ENCODE peak calls at places on chromosomes 1 and 21, in six cellular contexts. K is iris pigment epithelial cell; L is T follicular helper cell; T is stimulated activated CD8-positive, alpha-beta memory T cell treated with anti-CD3 and anti-CD28 coated beads, Interleukin-4, amount 100 ng/mL, for 24 hours; W is stomach; R is AG09319. O is an unnamed sample.

GRCh38 chr1:5951846-5952410 is 40.3 kb downstream of the NPHP4 start:
- DNase-seq in K (no peak), L (no peak), T (no peak), W (no peak), R (no peak), O (no peak)

GRCh38 chr1:149995927-149996326 is 14.6 kb downstream of the OTUD7B start:
- DNase-seq in K (peak; percentile 80), L (no peak), T (no peak), W (no peak), R (no peak), O (no peak)

GRCh38 chr1:7500381-7501258 is 270.5 kb upstream of the VAMP3 start:
- DNase-seq in K (no peak), L (no peak), T (no peak), W (no peak), R (no peak), O (no peak)

GRCh38 chr21:27164208-27165172 is 197.6 kb upstream of the ADAMTS5 start:
- DNase-seq in K (no peak), L (no peak), T (no peak), W (no peak), R (no peak), O (no peak)

GRCh38 chr1:239912471-239912870 is 179.2 kb upstream of the FMN2 start:
- DNase-seq in K (peak; percentile 16), L (no peak), T (no peak), W (no peak), R (no peak), O (no peak)

GRCh38 chr1:192632641-192633532 is 3.1 kb upstream of the RGS13 start:
- DNase-seq in K (no peak), L (no peak), T (no peak), W (no peak), R (no peak), O (no peak)

GRCh38 chr1:186722711-186723309 is 42.6 kb upstream of the PTGS2 start:
- DNase-seq in K (peak; percentile 53), L (no peak), T (no peak), W (no peak), R (peak; percentile 14), O (peak; percentile 11)

GRCh38 chr1:8238141-8239038 is 79.5 kb upstream of the SLC45A1 start:
- DNase-seq in K (peak; percentile 97), L (no peak), T (no peak), W (no peak), R (no peak), O (peak; percentile 78)

GRCh38 chr1:56200446-56200845 is 378.9 kb downstream of the PLPP3 start:
- DNase-seq in K (no peak), L (no peak), T (no peak), W (no peak), R (peak; percentile 52), O (no peak)

GRCh38 chr1:58249729-58250586 is 296.6 kb downstream of the OMA1 start:
- DNase-seq in K (peak; percentile 45), L (no peak), T (no peak), W (no peak), R (no peak), O (no peak)

GRCh38 chr1:116325922-116326321 is 47.1 kb upstream of the ATP1A1 start:
- DNase-seq in K (no peak), L (peak; percentile 28), T (no peak), W (no peak), R (no peak), O (no peak)

GRCh38 chr1:234842726-234843641 is 233.0 kb upstream of the IRF2BP2 start:
- DNase-seq in K (no peak), L (peak; percentile 25), T (peak; percentile 70), W (no peak), R (no peak), O (no peak)

GRCh38 chr1:20589331-20590312 is 725 bp downstream of the CDA start:
- DNase-seq in K (peak; percentile 62), L (no peak), T (no peak), W (no peak), R (no peak), O (peak; percentile 78)

GRCh38 chr1:103084176-103084575 is 24.1 kb downstream of the COL11A1 start:
- DNase-seq in K (peak; percentile 16), L (no peak), T (no peak), W (no peak), R (no peak), O (no peak)

GRCh38 chr1:87955038-87955437 is 626.4 kb downstream of the LMO4 start:
- DNase-seq in K (no peak), L (no peak), T (no peak), W (no peak), R (no peak), O (no peak)

GRCh38 chr1:236522937-236523703 is 662 bp upstream of the LGALS8 start:
- DNase-seq in K (no peak), L (no peak), T (no peak), W (peak; percentile 41), R (no peak), O (no peak)

GRCh38 chr1:150152182-150152536 is 2.4 kb downstream of the PLEKHO1 start:
- DNase-seq in K (no peak), L (no peak), T (no peak), W (no peak), R (no peak), O (no peak)

GRCh38 chr1:44848456-44849181 is 5.6 kb upstream of the PTCH2 start:
- DNase-seq in K (no peak), L (no peak), T (no peak), W (no peak), R (no peak), O (no peak)

GRCh38 chr1:228216371-228217320 is 8.8 kb downstream of the OBSCN start:
- DNase-seq in K (no peak), L (no peak), T (no peak), W (no peak), R (no peak), O (no peak)

GRCh38 chr1:36589006-36589405 is 106.3 kb upstream of the CSF3R start:
- DNase-seq in K (no peak), L (no peak), T (no peak), W (no peak), R (no peak), O (no peak)

GRCh38 chr1:18618546-18619466 is 11.8 kb upstream of the PAX7 start:
- DNase-seq in K (peak; percentile 18), L (no peak), T (no peak), W (no peak), R (no peak), O (no peak)

GRCh38 chr1:224703702-224704408 is 87.7 kb downstream of the CNIH3 start:
- DNase-seq in K (no peak), L (no peak), T (no peak), W (no peak), R (no peak), O (no peak)

GRCh38 chr1:3515774-3516480 is 61.5 kb downstream of the ARHGEF16 start:
- DNase-seq in K (no peak), L (no peak), T (no peak), W (no peak), R (no peak), O (no peak)

GRCh38 chr21:44551290-44552015 is at the start of gene KRTAP10-2:
- DNase-seq in K (no peak), L (no peak), T (no peak), W (peak; percentile 21), R (no peak), O (no peak)

GRCh38 chr1:192491804-192492554 is 83.6 kb upstream of the RGS1 start:
- DNase-seq in K (peak; percentile 60), L (no peak), T (no peak), W (no peak), R (no peak), O (no peak)

GRCh38 chr1:190159146-190159545 is 318.5 kb downstream of the BRINP3 start:
- DNase-seq in K (peak; percentile 10), L (no peak), T (no peak), W (no peak), R (no peak), O (no peak)

GRCh38 chr1:224874775-224875174 is 54.7 kb upstream of the DNAH14 start:
- DNase-seq in K (no peak), L (no peak), T (no peak), W (no peak), R (no peak), O (no peak)

GRCh38 chr21:45640888-45641479 is 2.5 kb upstream of the PCBP3 start:
- DNase-seq in K (no peak), L (no peak), T (no peak), W (no peak), R (peak; percentile 5), O (no peak)

GRCh38 chr1:72357411-72357810 is 75.1 kb upstream of the NEGR1 start:
- DNase-seq in K (peak; percentile 61), L (no peak), T (no peak), W (no peak), R (no peak), O (peak; percentile 2)

GRCh38 chr1:183002797-183003594 is 20.2 kb upstream of the LAMC1 start:
- DNase-seq in K (peak; percentile 77), L (no peak), T (no peak), W (no peak), R (no peak), O (no peak)

GRCh38 chr1:152141971-152142584 is 16.9 kb downstream of the RPTN start:
- DNase-seq in K (peak; percentile 80), L (no peak), T (no peak), W (peak; percentile 72), R (peak; percentile 48), O (no peak)

GRCh38 chr1:116538527-116538926 is 32.3 kb downstream of the CD58 start:
- DNase-seq in K (peak; percentile 47), L (no peak), T (no peak), W (no peak), R (no peak), O (no peak)

O was measured in AG04450.